ENCODE peak calls at places on chromosomes 3 and 15, in five cellular contexts. One of them, this sample, is unnamed.
A peak's percentile ranks its signal among the peaks of the same experiment; 100 is the strongest.

GRCh38 chr15:88498991-88499390 is 31.5 kb downstream of the MRPS11 start:
- DNase-seq in cardiac muscle cell: peak; percentile 33
- DNase-seq in neural progenitor cell: peak; percentile 31
- DNase-seq in T1000: no peak
- DNase-seq in mucosa of gallbladder: no peak
- DNase-seq in this sample: peak; percentile 18

GRCh38 chr3:77370413-77370812 is 330.5 kb downstream of the ROBO2 start:
- DNase-seq in T1000: peak; percentile 48
- DNase-seq in neural progenitor cell: no peak
- DNase-seq in mucosa of gallbladder: no peak
- DNase-seq in cardiac muscle cell: no peak
- DNase-seq in this sample: peak; percentile 26

GRCh38 chr3:30693470-30694120 is 87.2 kb downstream of the TGFBR2 start:
- DNase-seq in mucosa of gallbladder: peak; percentile 50
- DNase-seq in neural progenitor cell: peak; percentile 84
- DNase-seq in cardiac muscle cell: peak; percentile 83
- DNase-seq in T1000: no peak
- DNase-seq in this sample: peak; percentile 39

GRCh38 chr3:192409203-192409837 is 318.0 kb downstream of the FGF12 start:
- DNase-seq in cardiac muscle cell: peak; percentile 52
- DNase-seq in mucosa of gallbladder: no peak
- DNase-seq in T1000: peak; percentile 21
- DNase-seq in neural progenitor cell: peak; percentile 83
- DNase-seq in this sample: peak; percentile 36

GRCh38 chr15:76340802-76341365 is 4.3 kb downstream of the ISL2 start:
- DNase-seq in mucosa of gallbladder: no peak
- DNase-seq in T1000: no peak
- DNase-seq in cardiac muscle cell: peak; percentile 62
- DNase-seq in neural progenitor cell: peak; percentile 83
- DNase-seq in this sample: peak; percentile 60

GRCh38 chr3:123640311-123641083 is 55.6 kb upstream of the HACD2 start:
- DNase-seq in T1000: no peak
- DNase-seq in cardiac muscle cell: no peak
- DNase-seq in neural progenitor cell: no peak
- DNase-seq in mucosa of gallbladder: no peak
- DNase-seq in this sample: no peak

GRCh38 chr3:158731938-158732855 is at the start of gene RARRES1:
- DNase-seq in mucosa of gallbladder: peak; percentile 53
- DNase-seq in neural progenitor cell: peak; percentile 81
- DNase-seq in T1000: no peak
- DNase-seq in cardiac muscle cell: peak; percentile 77
- DNase-seq in this sample: peak; percentile 65

GRCh38 chr15:44010114-44010513 is 183.3 kb downstream of the WDR76 start:
- DNase-seq in mucosa of gallbladder: no peak
- DNase-seq in cardiac muscle cell: no peak
- DNase-seq in neural progenitor cell: no peak
- DNase-seq in T1000: no peak
- DNase-seq in this sample: no peak

GRCh38 chr15:99961011-99961441 is 227.8 kb upstream of the LYSMD4 start:
- DNase-seq in mucosa of gallbladder: no peak
- DNase-seq in neural progenitor cell: peak; percentile 49
- DNase-seq in T1000: no peak
- DNase-seq in cardiac muscle cell: peak; percentile 20
- DNase-seq in this sample: peak; percentile 50

GRCh38 chr3:107198522-107199271 is 178.5 kb upstream of the CCDC54 start:
- DNase-seq in mucosa of gallbladder: no peak
- DNase-seq in T1000: no peak
- DNase-seq in cardiac muscle cell: no peak
- DNase-seq in neural progenitor cell: no peak
- DNase-seq in this sample: no peak

GRCh38 chr15:77836116-77836798 is 203.5 kb upstream of the LINGO1 start:
- DNase-seq in neural progenitor cell: peak; percentile 81
- DNase-seq in cardiac muscle cell: peak; percentile 57
- DNase-seq in T1000: no peak
- DNase-seq in mucosa of gallbladder: no peak
- DNase-seq in this sample: no peak

GRCh38 chr15:86165263-86166204 is 85.9 kb downstream of the AGBL1 start:
- DNase-seq in mucosa of gallbladder: no peak
- DNase-seq in cardiac muscle cell: peak; percentile 49
- DNase-seq in neural progenitor cell: no peak
- DNase-seq in T1000: no peak
- DNase-seq in this sample: no peak

GRCh38 chr15:74482661-74483060 is 21.7 kb upstream of the UBL7 start:
- DNase-seq in mucosa of gallbladder: no peak
- DNase-seq in cardiac muscle cell: no peak
- DNase-seq in T1000: no peak
- DNase-seq in neural progenitor cell: no peak
- DNase-seq in this sample: no peak

GRCh38 chr3:169390310-169390731 is 273.2 kb downstream of the MECOM start:
- DNase-seq in T1000: no peak
- DNase-seq in cardiac muscle cell: no peak
- DNase-seq in mucosa of gallbladder: no peak
- DNase-seq in neural progenitor cell: no peak
- DNase-seq in this sample: peak; percentile 15

GRCh38 chr3:3137526-3137925 is 10.8 kb downstream of the TRNT1 start:
- DNase-seq in neural progenitor cell: no peak
- DNase-seq in cardiac muscle cell: no peak
- DNase-seq in mucosa of gallbladder: no peak
- DNase-seq in T1000: no peak
- DNase-seq in this sample: no peak

GRCh38 chr3:93936549-93936948 is 37.1 kb downstream of the PROS1 start:
- DNase-seq in T1000: no peak
- DNase-seq in neural progenitor cell: no peak
- DNase-seq in mucosa of gallbladder: no peak
- DNase-seq in cardiac muscle cell: no peak
- DNase-seq in this sample: no peak

GRCh38 chr3:37202035-37202434 is 27.7 kb upstream of the LRRFIP2 start:
- DNase-seq in T1000: no peak
- DNase-seq in mucosa of gallbladder: peak; percentile 12
- DNase-seq in cardiac muscle cell: no peak
- DNase-seq in neural progenitor cell: no peak
- DNase-seq in this sample: no peak

GRCh38 chr3:133943639-133944131 is 48.0 kb upstream of the RAB6B start:
- DNase-seq in cardiac muscle cell: no peak
- DNase-seq in mucosa of gallbladder: peak; percentile 45
- DNase-seq in neural progenitor cell: no peak
- DNase-seq in T1000: peak; percentile 40
- DNase-seq in this sample: peak; percentile 43

GRCh38 chr15:29403778-29404177 is 134.2 kb upstream of the NSMCE3 start:
- DNase-seq in neural progenitor cell: peak; percentile 63
- DNase-seq in T1000: no peak
- DNase-seq in mucosa of gallbladder: no peak
- DNase-seq in cardiac muscle cell: peak; percentile 15
- DNase-seq in this sample: peak; percentile 15

GRCh38 chr3:73867524-73867923 is 242.8 kb upstream of the PDZRN3 start:
- DNase-seq in neural progenitor cell: no peak
- DNase-seq in mucosa of gallbladder: no peak
- DNase-seq in T1000: no peak
- DNase-seq in cardiac muscle cell: no peak
- DNase-seq in this sample: no peak

GRCh38 chr3:53194218-53195065 is 33.4 kb downstream of the PRKCD start:
- DNase-seq in mucosa of gallbladder: peak; percentile 34
- DNase-seq in cardiac muscle cell: peak; percentile 56
- DNase-seq in T1000: no peak
- DNase-seq in neural progenitor cell: peak; percentile 60
- DNase-seq in this sample: peak; percentile 50

This sample was measured in body of pancreas.